ENCODE peak calls at places on chromosome 21, in ten cellular contexts. E is uterus, P is testis, G is adipocyte, V is right lobe of liver, D is fibroblast of lung, C is GM06990, W is colonic mucosa, T is neuronal stem cell, X is PC-9. F is an unnamed sample.
A peak's percentile ranks its signal among the peaks of the same experiment; 100 is the strongest.

GRCh38 chr21:44418108-44418875 is 37.0 kb upstream of the LRRC3 start:
- DNase-seq in E (no peak), P (no peak), G (no peak), V (peak; percentile 41), D (no peak), C (no peak), W (no peak), T (no peak), X (no peak), F (no peak)

GRCh38 chr21:33976980-33977720 is 61.5 kb upstream of the ATP5PO start:
- DNase-seq in E (no peak), P (no peak), G (no peak), V (no peak), D (peak; percentile 33), C (no peak), W (no peak), T (no peak), X (no peak), F (no peak)

GRCh38 chr21:23217597-23217996 is 2219.4 kb downstream of the NCAM2 start:
- DNase-seq in E (no peak), P (no peak), G (no peak), V (no peak), D (no peak), C (no peak), W (no peak), T (no peak), X (no peak), F (no peak)

GRCh38 chr21:28771790-28772501 is 220.7 kb downstream of the LTN1 start:
- DNase-seq in E (no peak), P (no peak), G (peak; percentile 86), V (no peak), D (peak; percentile 96), C (no peak), W (no peak), T (no peak), X (no peak), F (no peak)

GRCh38 chr21:44742418-44743153 is 31.2 kb upstream of the TSPEAR start:
- DNase-seq in E (no peak), P (no peak), G (peak; percentile 20), V (no peak), D (peak; percentile 14), C (no peak), W (no peak), T (no peak), X (no peak), F (no peak)

GRCh38 chr21:28943631-28944030 is 49.0 kb downstream of the LTN1 start:
- DNase-seq in E (no peak), P (no peak), G (peak; percentile 61), V (no peak), D (no peak), C (no peak), W (no peak), T (no peak), X (no peak), F (no peak)

GRCh38 chr21:24225432-24225831 is 1381.8 kb downstream of the MRPL39 start:
- DNase-seq in E (no peak), P (no peak), G (peak; percentile 58), V (no peak), D (peak; percentile 26), C (no peak), W (no peak), T (no peak), X (peak; percentile 37), F (no peak)

GRCh38 chr21:35711661-35712060 is 348.7 kb downstream of the SETD4 start:
- DNase-seq in E (no peak), P (no peak), G (no peak), V (no peak), D (no peak), C (no peak), W (no peak), T (no peak), X (no peak), F (no peak)

GRCh38 chr21:36641886-36642285 is 57.0 kb upstream of the SIM2 start:
- DNase-seq in E (no peak), P (no peak), G (no peak), V (no peak), D (no peak), C (no peak), W (no peak), T (no peak), X (no peak), F (no peak)

GRCh38 chr21:37551406-37552355 is 185.1 kb downstream of the DYRK1A start:
- DNase-seq in E (peak; percentile 42), P (peak; percentile 48), G (peak; percentile 30), V (peak; percentile 36), D (peak; percentile 39), C (no peak), W (peak; percentile 38), T (no peak), X (no peak), F (no peak)

GRCh38 chr21:18265955-18266354 is 21.3 kb downstream of the CHODL start:
- DNase-seq in E (no peak), P (no peak), G (no peak), V (no peak), D (no peak), C (no peak), W (no peak), T (no peak), X (no peak), F (no peak)

GRCh38 chr21:45820171-45821091 is 161.1 kb upstream of the COL6A1 start:
- DNase-seq in E (peak; percentile 82), P (peak; percentile 82), G (peak; percentile 95), V (peak; percentile 78), D (peak; percentile 95), C (peak; percentile 45), W (peak; percentile 72), T (peak; percentile 86), X (peak; percentile 58), F (peak; percentile 79)
- H3K4me3 ChIP-seq in E (no peak overlapping the region), P (no peak overlapping the region), G (no peak overlapping the region), V (no peak overlapping the region), D (no peak overlapping the region), C (no peak overlapping the region), W (no peak overlapping the region), T (no peak overlapping the region), X (no peak overlapping the region), F (no peak overlapping the region)

GRCh38 chr21:38661296-38662223 is 144.2 kb upstream of the ETS2 start:
- DNase-seq in E (peak; percentile 31), P (no peak), G (peak; percentile 85), V (no peak), D (peak; percentile 80), C (peak; percentile 6), W (peak; percentile 38), T (no peak), X (no peak), F (no peak)
- H3K4me3 ChIP-seq in E (peak overlapping the region; percentile 37), P (peak overlapping the region; percentile 56), G (peak overlapping the region; percentile 77), V (peak overlapping the region; percentile 42), D (peak overlapping the region; percentile 36), C (no peak overlapping the region), W (peak overlapping the region; percentile 46), T (no peak overlapping the region), X (no peak overlapping the region), F (no peak overlapping the region)

GRCh38 chr21:42526379-42526727 is 12.7 kb downstream of the SLC37A1 start:
- DNase-seq in E (no peak), P (no peak), G (no peak), V (peak; percentile 93), D (no peak), C (no peak), W (peak; percentile 93), T (no peak), X (no peak), F (no peak)
- H3K4me3 ChIP-seq in E (no peak overlapping the region), P (no peak overlapping the region), G (no peak overlapping the region), V (no peak overlapping the region), D (no peak overlapping the region), C (no peak overlapping the region), W (no peak overlapping the region), T (no peak overlapping the region), X (no peak overlapping the region), F (no peak overlapping the region)

DNA sequence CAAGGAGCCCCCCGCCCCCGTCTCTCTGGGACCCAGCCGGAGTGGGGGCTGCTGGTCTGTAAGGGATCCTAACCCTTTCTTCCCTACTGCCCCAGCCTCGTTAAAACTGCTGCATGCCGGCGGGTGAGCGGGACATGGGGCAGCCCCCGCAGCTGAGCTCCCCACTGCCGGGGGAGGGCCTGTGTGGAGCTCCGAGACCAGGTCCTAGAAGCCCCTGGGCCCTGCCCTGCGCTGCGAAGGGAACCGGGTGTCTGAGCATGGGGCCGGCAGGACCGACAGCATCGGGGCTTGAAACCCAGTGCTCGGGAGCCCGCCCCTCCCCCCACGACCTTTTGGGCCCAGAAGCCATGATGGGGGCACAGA is 9.2 kb upstream of the COL6A1 start:
- DNase-seq in E (no peak), P (no peak), G (peak; percentile 37), V (no peak), D (peak; percentile 31), C (no peak), W (no peak), T (no peak), X (no peak), F (no peak)
- H3K4me3 ChIP-seq in E (peak overlapping the region; percentile 31), P (peak overlapping the region; percentile 29), G (peak overlapping the region; percentile 78), V (no peak overlapping the region), D (peak overlapping the region; percentile 58), C (no peak overlapping the region), W (peak overlapping the region; percentile 17), T (no peak overlapping the region), X (no peak overlapping the region), F (no peak overlapping the region)

F was measured in CD4-positive, CD25-positive, alpha-beta regulatory T cell.